ENCODE peak calls at places on chromosomes 5 and 9, in eight cellular contexts. D, E, G, K, H, B, M and N are unnamed samples.

GRCh38 chr5:33527696-33528095 is 86.9 kb downstream of the TARS1 start:
- DNase-seq in D (no peak), E (no peak), G (no peak), K (no peak), H (no peak), B (no peak), M (no peak), N (no peak)

GRCh38 chr5:141475625-141476131 is at the start of gene PCDHGC3:
- DNase-seq in D (peak), E (no peak), G (peak), K (peak), H (peak), B (peak), M (peak), N (peak)

GRCh38 chr5:172622091-172623046 is 18.7 kb upstream of the NEURL1B start:
- DNase-seq in D (no peak), E (no peak), G (peak), K (no peak), H (no peak), B (no peak), M (no peak), N (no peak)

GRCh38 chr5:74016373-74016772 is 390.4 kb downstream of the ARHGEF28 start:
- DNase-seq in D (no peak), E (no peak), G (no peak), K (no peak), H (no peak), B (no peak), M (no peak), N (no peak)

GRCh38 chr5:173743641-173744343 is 127.3 kb upstream of the BOD1 start:
- DNase-seq in D (no peak), E (no peak), G (peak), K (no peak), H (no peak), B (no peak), M (no peak), N (no peak)

GRCh38 chr5:30040483-30041116 is 1152.9 kb upstream of the CDH6 start:
- DNase-seq in D (peak), E (no peak), G (no peak), K (no peak), H (no peak), B (no peak), M (no peak), N (peak)

GRCh38 chr9:81690251-81690851 is 1.0 kb upstream of the TLE1 start:
- DNase-seq in D (peak), E (no peak), G (no peak), K (peak), H (no peak), B (peak), M (no peak), N (peak)

GRCh38 chr5:144484124-144484897 is 313.6 kb downstream of the KCTD16 start:
- DNase-seq in D (no peak), E (no peak), G (no peak), K (peak), H (no peak), B (no peak), M (no peak), N (no peak)

GRCh38 chr5:135246923-135247795 is 151.9 kb downstream of the MACROH2A1 start:
- DNase-seq in D (peak), E (no peak), G (no peak), K (peak), H (no peak), B (no peak), M (no peak), N (peak)

GRCh38 chr9:127059030-127059429 is 63.4 kb downstream of the ANGPTL2 start:
- DNase-seq in D (no peak), E (no peak), G (no peak), K (no peak), H (no peak), B (no peak), M (no peak), N (no peak)

GRCh38 chr9:121294866-121295661 is 27.1 kb downstream of the GSN start:
- DNase-seq in D (no peak), E (no peak), G (no peak), K (no peak), H (no peak), B (peak), M (peak), N (no peak)

GRCh38 chr5:26482817-26483375 is 555.5 kb downstream of the CDH9 start:
- DNase-seq in D (no peak), E (no peak), G (no peak), K (peak), H (no peak), B (no peak), M (no peak), N (peak)

GRCh38 chr9:21991039-21991959 is 2.9 kb downstream of the CDKN2A start:
- DNase-seq in D (no peak), E (no peak), G (no peak), K (peak), H (no peak), B (no peak), M (no peak), N (no peak)

GRCh38 chr5:37532976-37533740 is 154.0 kb downstream of the WDR70 start:
- DNase-seq in D (no peak), E (no peak), G (no peak), K (no peak), H (no peak), B (no peak), M (no peak), N (no peak)

GRCh38 chr9:128554155-128554862 is 1.9 kb downstream of the SPTAN1 start:
- DNase-seq in D (peak), E (no peak), G (peak), K (peak), H (no peak), B (peak), M (peak), N (peak)

GRCh38 chr5:40221796-40222195 is 457.9 kb upstream of the PTGER4 start:
- DNase-seq in D (no peak), E (no peak), G (no peak), K (peak), H (no peak), B (no peak), M (no peak), N (peak)

GRCh38 chr9:37345038-37345437 is 77.5 kb upstream of the GRHPR start:
- DNase-seq in D (no peak), E (no peak), G (no peak), K (no peak), H (no peak), B (no peak), M (no peak), N (no peak)